ENCODE peak calls at places on chromosomes 7 and 10, in five cellular contexts. A is stomach, D is HepG2, E is SK-N-SH, O is sigmoid colon. I is an unnamed sample.

GRCh38 chr10:122525788-122526187 is 34.8 kb upstream of the DMBT1 start:
- DNase-seq in A (no peak), D (peak), E (no peak), O (no peak), I (no peak)

GRCh38 chr7:138455609-138456008 is 4.5 kb upstream of the TRIM24 start:
- DNase-seq in A (no peak), D (peak), E (no peak), O (no peak), I (no peak)

GRCh38 chr10:44651834-44652233 is 259.3 kb upstream of the TMEM72 start:
- DNase-seq in A (no peak), D (no peak), E (no peak), O (no peak), I (peak)

GRCh38 chr10:63576501-63576900 is 55.3 kb downstream of the REEP3 start:
- DNase-seq in A (no peak), D (no peak), E (no peak), O (no peak), I (no peak)

GRCh38 chr7:157712666-157713235 is 375.9 kb downstream of the DNAJB6 start:
- DNase-seq in A (no peak), D (no peak), E (no peak), O (peak), I (no peak)

GRCh38 chr10:31677198-31678138 is 251.2 kb downstream of the ARHGAP12 start:
- DNase-seq in A (no peak), D (no peak), E (no peak), O (no peak), I (no peak)

GRCh38 chr7:157873664-157874063 is 536.9 kb downstream of the DNAJB6 start:
- DNase-seq in A (no peak), D (no peak), E (no peak), O (no peak), I (no peak)

GRCh38 chr7:3397324-3397723 is 96.3 kb downstream of the SDK1 start:
- DNase-seq in A (no peak), D (no peak), E (no peak), O (no peak), I (no peak)

GRCh38 chr7:106143711-106144347 is 31.7 kb upstream of the SYPL1 start:
- DNase-seq in A (no peak), D (no peak), E (no peak), O (no peak), I (no peak)

GRCh38 chr7:158818325-158819213 is 10.7 kb downstream of the ESYT2 start:
- DNase-seq in A (peak), D (peak), E (peak), O (peak), I (peak)

GRCh38 chr10:94213980-94214379 is 148.8 kb downstream of the NOC3L start:
- DNase-seq in A (no peak), D (no peak), E (no peak), O (no peak), I (no peak)

GRCh38 chr10:11975795-11976194 is 66.8 kb downstream of the UPF2 start:
- DNase-seq in A (no peak), D (no peak), E (no peak), O (no peak), I (no peak)

GRCh38 chr7:108079291-108080057 is 50.7 kb downstream of the LAMB4 start:
- DNase-seq in A (no peak), D (no peak), E (peak), O (peak), I (no peak)

GRCh38 chr7:129169171-129169643 is 19.2 kb upstream of the SMO start:
- DNase-seq in A (peak), D (no peak), E (no peak), O (peak), I (peak)

GRCh38 chr7:150586068-150586777 is 19.0 kb downstream of the GIMAP4 start:
- DNase-seq in A (no peak), D (no peak), E (no peak), O (no peak), I (no peak)

GRCh38 chr7:55476071-55476803 is 96.1 kb downstream of the VOPP1 start:
- DNase-seq in A (no peak), D (no peak), E (no peak), O (no peak), I (no peak)

GRCh38 chr10:62492012-62492869 is 118.1 kb downstream of the ZNF365 start:
- DNase-seq in A (no peak), D (peak), E (no peak), O (no peak), I (no peak)

GRCh38 chr10:80161321-80162084 is 29.0 kb downstream of the PLAC9 start:
- DNase-seq in A (no peak), D (peak), E (peak), O (no peak), I (no peak)

GRCh38 chr7:1678571-1679325 is 8.7 kb downstream of the ELFN1 start:
- DNase-seq in A (peak), D (no peak), E (peak), O (peak), I (no peak)

GRCh38 chr10:132003286-132003924 is 21.7 kb upstream of the BNIP3 start:
- DNase-seq in A (no peak), D (no peak), E (no peak), O (peak), I (no peak)

GRCh38 chr10:62305813-62306212 is 37.2 kb upstream of the RTKN2 start:
- DNase-seq in A (no peak), D (no peak), E (no peak), O (no peak), I (no peak)

GRCh38 chr10:113410618-113411017 is 142.2 kb upstream of the HABP2 start:
- DNase-seq in A (no peak), D (no peak), E (no peak), O (no peak), I (no peak)

GRCh38 chr10:15504101-15504840 is 133.2 kb upstream of the FAM171A1 start:
- DNase-seq in A (no peak), D (no peak), E (no peak), O (no peak), I (no peak)

GRCh38 chr7:150877545-150877944 is 25.2 kb downstream of the AOC1 start:
- DNase-seq in A (no peak), D (no peak), E (no peak), O (no peak), I (no peak)

GRCh38 chr7:47401571-47402570 is 180.0 kb downstream of the TNS3 start:
- DNase-seq in A (peak), D (no peak), E (no peak), O (peak), I (no peak)

GRCh38 chr10:128046934-128047251 is 79.3 kb downstream of the MKI67 start:
- DNase-seq in A (no peak), D (no peak), E (no peak), O (peak), I (peak)

GRCh38 chr10:126609566-126609965 is 60.9 kb downstream of the C10orf90 start:
- DNase-seq in A (no peak), D (no peak), E (no peak), O (no peak), I (no peak)

GRCh38 chr10:113096111-113097045 is 146.3 kb downstream of the TCF7L2 start:
- DNase-seq in A (no peak), D (no peak), E (no peak), O (peak), I (no peak)

GRCh38 chr10:30002438-30003266 is 56.7 kb downstream of the JCAD start:
- DNase-seq in A (peak), D (peak), E (peak), O (peak), I (peak)

GRCh38 chr10:99528867-99529285 is 3.9 kb upstream of the NKX2-3 start:
- DNase-seq in A (no peak), D (no peak), E (no peak), O (no peak), I (no peak)

GRCh38 chr7:132709971-132710567 is 133.8 kb upstream of the PLXNA4 start:
- DNase-seq in A (peak), D (peak), E (no peak), O (no peak), I (no peak)

GRCh38 chr10:96482815-96483588 is 30.7 kb downstream of the TLL2 start:
- DNase-seq in A (no peak), D (no peak), E (no peak), O (no peak), I (no peak)

GRCh38 chr7:112504093-112504695 is 23.4 kb downstream of the LSMEM1 start:
- DNase-seq in A (no peak), D (no peak), E (no peak), O (no peak), I (no peak)

GRCh38 chr10:42753507-42754154 is 29.0 kb upstream of the BMS1 start:
- DNase-seq in A (no peak), D (no peak), E (peak), O (no peak), I (no peak)

GRCh38 chr10:58824396-58824795 is 311.7 kb downstream of the BICC1 start:
- DNase-seq in A (no peak), D (no peak), E (no peak), O (no peak), I (no peak)

GRCh38 chr7:71574153-71574894 is 442.4 kb downstream of the GALNT17 start:
- DNase-seq in A (no peak), D (no peak), E (no peak), O (no peak), I (no peak)
- TF ChIP-seq EP300 in A (no peak), D (no peak), E (no peak), O (no peak), I (no peak)

DNA sequence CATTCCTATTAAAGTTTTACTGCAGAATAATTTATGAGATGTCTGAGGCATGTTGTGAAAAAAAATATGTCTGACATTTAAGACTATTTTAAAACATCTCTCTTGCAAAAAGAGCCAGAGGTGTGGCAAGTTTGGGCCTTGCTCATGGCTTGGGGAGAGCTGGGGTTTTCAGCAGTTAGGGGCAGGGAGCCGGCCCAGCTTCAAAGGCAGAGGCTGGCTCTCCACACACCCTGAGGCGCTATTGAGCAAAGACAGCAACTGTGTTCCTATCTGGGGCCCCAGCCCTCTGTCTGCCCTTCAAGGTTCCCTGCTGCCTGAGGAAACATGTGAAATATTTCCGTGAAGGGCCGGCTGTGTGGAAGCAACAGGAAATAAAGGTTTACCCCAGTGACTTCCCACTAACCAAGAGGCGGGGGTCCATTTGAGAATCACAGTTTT is 94.0 kb downstream of the SORBS1 start:
- DNase-seq in A (peak), D (peak), E (peak), O (peak), I (peak)
- H3K27ac ChIP-seq in A (peak), D (peak), E (no peak), O (peak), I (no peak)

DNA sequence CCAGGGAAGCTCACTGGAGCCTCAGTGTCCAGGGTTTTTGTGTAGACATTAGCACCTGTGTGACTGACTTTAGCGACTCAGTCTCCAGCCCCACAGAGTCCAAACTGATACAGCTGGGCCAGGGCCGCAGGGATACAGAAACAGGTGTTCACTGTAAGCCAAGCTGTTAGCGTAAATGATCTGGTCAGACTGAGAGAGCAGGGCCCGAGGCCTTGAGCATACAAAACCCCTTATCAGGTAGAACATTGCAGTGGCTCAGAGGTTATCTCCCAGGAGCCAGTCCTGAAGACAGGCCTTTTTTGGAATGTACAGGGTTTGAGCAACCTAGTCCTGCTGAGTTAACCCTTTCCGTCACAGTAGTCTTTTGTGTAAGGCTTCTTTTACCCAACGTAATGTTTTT is 25.0 kb downstream of the LHPP start:
- DNase-seq in A (no peak), D (peak), E (no peak), O (no peak), I (no peak)
- TF ChIP-seq EP300 in A (no peak), D (peak), E (no peak), O (no peak), I (no peak)

GRCh38 chr7:139828446-139828845 is 618 bp upstream of the TBXAS1 start:
- DNase-seq in A (no peak), D (no peak), E (no peak), O (no peak), I (no peak)

GRCh38 chr7:139828880-139829653 is at the start of gene TBXAS1:
- DNase-seq in A (peak), D (no peak), E (no peak), O (no peak), I (no peak)

GRCh38 chr7:139829654-139830130 is 628 bp downstream of the TBXAS1 start:
- DNase-seq in A (no peak), D (no peak), E (no peak), O (no peak), I (no peak)

GRCh38 chr7:139830779-139831498 is 1.9 kb downstream of the TBXAS1 start:
- DNase-seq in A (no peak), D (no peak), E (no peak), O (no peak), I (no peak)

DNA sequence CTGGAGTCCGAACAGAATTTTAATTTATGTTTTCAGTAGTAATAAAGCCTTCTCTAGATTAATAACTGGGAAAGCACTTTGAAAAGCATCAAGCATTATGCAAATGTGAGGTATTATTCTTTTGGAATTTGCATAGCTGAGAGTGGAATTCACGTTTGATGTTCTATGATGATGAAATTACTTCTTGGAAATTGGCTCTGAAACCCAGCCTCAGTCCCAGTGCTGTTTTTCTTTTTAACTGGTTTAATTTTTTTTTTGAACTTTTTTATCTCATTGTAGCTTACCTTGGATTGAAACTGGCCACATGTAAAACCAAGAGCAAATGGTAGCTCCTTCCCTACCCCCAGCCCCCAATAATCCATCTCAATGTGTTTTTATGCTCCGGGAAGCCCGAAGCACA is 1.2 kb downstream of the TBXAS1 start:
- DNase-seq in A (no peak), D (no peak), E (no peak), O (no peak), I (no peak)
- H3K27ac ChIP-seq in A (peak), D (no peak), E (no peak), O (no peak), I (no peak)

DNA sequence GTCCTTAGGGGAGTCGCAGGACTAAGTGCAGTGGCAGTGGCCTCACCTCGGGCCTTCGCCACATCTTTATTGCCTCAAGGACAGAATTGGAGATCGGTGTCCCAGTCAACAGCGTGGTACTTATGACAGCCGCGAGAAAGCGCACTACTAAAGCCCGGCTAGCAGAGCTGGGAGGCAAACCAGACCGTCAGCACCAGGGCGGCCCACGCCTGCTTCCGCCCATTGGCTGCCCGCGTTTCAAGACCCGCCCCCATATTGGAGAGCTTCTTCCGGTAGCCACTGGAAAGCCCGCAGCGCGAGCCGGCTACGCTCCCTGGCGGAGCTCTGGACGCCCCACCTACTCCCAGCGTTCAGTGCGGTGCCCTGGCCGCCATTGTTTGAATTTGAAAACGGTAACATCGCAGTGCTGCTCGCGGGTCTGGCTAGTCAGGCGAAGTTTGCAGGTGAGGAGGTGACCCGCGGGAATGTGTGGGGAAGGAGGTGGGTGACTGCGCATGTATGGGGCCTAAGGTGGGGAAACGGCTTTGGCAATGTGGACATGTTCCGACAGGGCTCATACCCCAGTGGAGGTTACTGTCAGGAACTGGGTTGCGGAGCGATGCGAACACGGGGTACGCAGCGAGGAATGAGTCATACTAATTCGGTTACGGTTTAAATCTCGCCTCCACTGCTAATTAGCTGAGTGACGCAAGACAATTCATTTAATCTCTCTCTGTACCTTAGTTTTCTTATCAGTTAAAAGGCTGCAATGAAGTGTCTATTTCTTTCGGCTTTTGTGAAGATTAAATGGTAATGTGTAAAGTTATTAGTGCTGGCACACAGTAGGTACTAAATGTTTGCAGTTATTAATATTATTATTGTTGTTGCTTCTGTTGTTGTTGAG is at the start of gene KIF20B:
- DNase-seq in A (peak), D (peak), E (peak), O (peak), I (peak)
- TF ChIP-seq EP300 in A (no peak), D (no peak), E (no peak), O (no peak), I (no peak)

GRCh38 chr7:98870071-98870651 is 347 bp upstream of the TMEM130 start:
- DNase-seq in A (no peak), D (no peak), E (peak), O (peak), I (peak)

GRCh38 chr7:98867271-98867701 is 2.5 kb downstream of the TMEM130 start:
- DNase-seq in A (no peak), D (no peak), E (peak), O (no peak), I (no peak)

GRCh38 chr7:98869374-98870070 is at the start of gene TMEM130:
- DNase-seq in A (no peak), D (no peak), E (peak), O (peak), I (no peak)

GRCh38 chr7:98868450-98868849 is 1.4 kb downstream of the TMEM130 start:
- DNase-seq in A (no peak), D (no peak), E (no peak), O (no peak), I (no peak)

DNA sequence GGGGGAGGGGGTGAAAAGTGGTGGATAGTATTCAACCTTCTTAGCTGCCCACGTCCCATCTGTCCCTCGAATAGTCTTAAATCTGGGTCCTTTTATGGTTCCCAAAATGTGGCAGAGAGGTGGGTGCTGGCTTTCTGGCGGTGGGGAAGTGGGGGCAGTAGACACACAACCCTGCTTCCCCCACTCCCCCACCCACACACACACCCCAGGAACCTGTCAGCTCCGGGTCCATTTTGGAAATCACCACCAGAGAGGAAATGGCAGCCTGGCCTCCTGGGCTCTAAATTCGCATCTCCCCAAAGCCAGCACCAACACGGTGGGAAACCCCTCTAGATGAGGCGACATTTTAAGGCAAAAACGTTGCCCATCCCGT is 827 bp downstream of the TMEM130 start:
- DNase-seq in A (no peak), D (no peak), E (no peak), O (no peak), I (no peak)
- H3K27ac ChIP-seq in A (no peak), D (no peak), E (no peak), O (no peak), I (no peak)

GRCh38 chr10:110504111-110504735 is 6.5 kb downstream of the DUSP5 start:
- DNase-seq in A (peak), D (no peak), E (no peak), O (peak), I (peak)

GRCh38 chr10:110502072-110502845 is 4.6 kb downstream of the DUSP5 start:
- DNase-seq in A (no peak), D (no peak), E (no peak), O (no peak), I (no peak)

GRCh38 chr10:110505130-110505815 is 7.6 kb downstream of the DUSP5 start:
- DNase-seq in A (no peak), D (no peak), E (no peak), O (no peak), I (no peak)

GRCh38 chr10:110502851-110503301 is 5.2 kb downstream of the DUSP5 start:
- DNase-seq in A (no peak), D (no peak), E (no peak), O (peak), I (peak)

GRCh38 chr10:110503528-110504110 is 5.9 kb downstream of the DUSP5 start:
- DNase-seq in A (no peak), D (no peak), E (no peak), O (peak), I (no peak)
- TF ChIP-seq EP300 in A (no peak), D (no peak), E (no peak), O (no peak), I (no peak)

DNA sequence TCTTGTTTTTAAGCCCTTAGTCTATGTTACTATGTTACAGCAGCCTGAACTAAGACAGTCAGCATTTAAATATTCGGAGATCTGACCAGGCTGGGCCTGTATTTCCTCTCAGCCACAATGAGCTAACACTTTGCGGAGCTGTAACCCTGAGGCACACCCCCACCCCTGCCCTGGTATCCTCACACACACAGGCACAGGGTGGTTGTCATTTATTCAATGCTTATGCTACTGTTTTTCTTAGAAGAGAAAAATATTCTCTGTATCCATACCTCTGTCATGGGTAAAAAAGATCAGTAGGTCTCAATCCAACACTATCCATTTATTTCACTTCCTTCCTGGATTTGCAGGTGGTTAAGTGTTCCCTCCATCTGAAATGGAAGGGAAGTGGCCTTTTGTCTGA is 80.3 kb upstream of the TRIL start:
- DNase-seq in A (no peak), D (no peak), E (no peak), O (no peak), I (no peak)
- H3K27ac ChIP-seq in A (no peak), D (no peak), E (no peak), O (no peak), I (no peak)

I was measured in ovary.